ENCODE peak calls at places on chromosomes 6 and 20, in four cellular contexts. T, N, H and Q are unnamed samples. For H3K27me3, the result is how much of the 10 kb centered on the place peaks cover.

GRCh38 chr6:98841114-98841513 is 6.7 kb downstream of the POU3F2 start:
- DNase-seq in T (no peak), N (no peak), H (no peak), Q (no peak)

GRCh38 chr6:158756977-158757752 is 62.0 kb downstream of the EZR start:
- DNase-seq in T (no peak), N (no peak), H (no peak), Q (no peak)

GRCh38 chr6:75524322-75524972 is 30.8 kb upstream of the FILIP1 start:
- DNase-seq in T (peak), N (no peak), H (peak), Q (peak)

GRCh38 chr20:50190251-50191064 is at the start of gene CEBPB:
- DNase-seq in T (peak), N (peak), H (peak), Q (peak)

GRCh38 chr6:63677282-63677681 is 41.7 kb downstream of the PHF3 start:
- DNase-seq in T (no peak), N (no peak), H (peak), Q (peak)

GRCh38 chr6:24273471-24273870 is 84.4 kb downstream of the DCDC2 start:
- DNase-seq in T (peak), N (no peak), H (no peak), Q (peak)

GRCh38 chr6:85111481-85112001 is 338.3 kb upstream of the NT5E start:
- DNase-seq in T (peak), N (no peak), H (peak), Q (no peak)

GRCh38 chr6:111978826-111979225 is 75.1 kb upstream of the CCN6 start:
- DNase-seq in T (no peak), N (no peak), H (no peak), Q (peak)

GRCh38 chr20:63690898-63691710 is 5.3 kb upstream of the TNFRSF6B start:
- DNase-seq in T (no peak), N (no peak), H (no peak), Q (no peak)

GRCh38 chr6:155829646-155830045 is 374.0 kb upstream of the NOX3 start:
- DNase-seq in T (no peak), N (no peak), H (no peak), Q (no peak)

GRCh38 chr6:64224819-64225218 is 589.2 kb downstream of the PHF3 start:
- DNase-seq in T (no peak), N (no peak), H (peak), Q (peak)

GRCh38 chr6:6393069-6393529 is 72.6 kb upstream of the F13A1 start:
- DNase-seq in T (no peak), N (peak), H (no peak), Q (no peak)

GRCh38 chr20:45181639-45182038 is 6.9 kb downstream of the PI3 start:
- DNase-seq in T (no peak), N (no peak), H (no peak), Q (peak)

GRCh38 chr20:57715268-57715904 is 5.6 kb upstream of the PMEPA1 start:
- DNase-seq in T (no peak), N (no peak), H (no peak), Q (no peak)

GRCh38 chr20:58073945-58074920 is 154.2 kb downstream of the ANKRD60 start:
- DNase-seq in T (peak), N (no peak), H (peak), Q (peak)

GRCh38 chr6:168524644-168525043 is 83.7 kb downstream of the SMOC2 start:
- DNase-seq in T (no peak), N (no peak), H (no peak), Q (no peak)

GRCh38 chr6:27889275-27889627 is 22.9 kb downstream of the OR2B2 start:
- DNase-seq in T (no peak), N (no peak), H (no peak), Q (no peak)

GRCh38 chr20:10651227-10651990 is 22.4 kb downstream of the JAG1 start:
- DNase-seq in T (peak), N (no peak), H (peak), Q (no peak)

GRCh38 chr6:144220031-144220790 is 64.9 kb upstream of the UTRN start:
- DNase-seq in T (no peak), N (no peak), H (no peak), Q (no peak)

GRCh38 chr6:148441454-148441911 is 98.8 kb downstream of the SASH1 start:
- DNase-seq in T (peak), N (no peak), H (peak), Q (peak)

GRCh38 chr6:138336221-138336620 is 41.5 kb upstream of the SMIM28 start:
- DNase-seq in T (no peak), N (no peak), H (no peak), Q (no peak)

GRCh38 chr6:132693478-132693877 is 20.4 kb downstream of the VNN1 start:
- DNase-seq in T (peak), N (no peak), H (peak), Q (peak)

GRCh38 chr20:49989234-49990065 is 6.7 kb downstream of the SNAI1 start:
- DNase-seq in T (peak), N (no peak), H (peak), Q (peak)

GRCh38 chr20:33909331-33909921 is 84.3 kb upstream of the RALY start:
- DNase-seq in T (peak), N (no peak), H (peak), Q (peak)

GRCh38 chr6:94751641-94752329 is 825.5 kb upstream of the MANEA start:
- DNase-seq in T (no peak), N (no peak), H (no peak), Q (no peak)
- H3K27me3 ChIP-seq in T (under half), N (under half), H (under half), Q (under half)

DNA sequence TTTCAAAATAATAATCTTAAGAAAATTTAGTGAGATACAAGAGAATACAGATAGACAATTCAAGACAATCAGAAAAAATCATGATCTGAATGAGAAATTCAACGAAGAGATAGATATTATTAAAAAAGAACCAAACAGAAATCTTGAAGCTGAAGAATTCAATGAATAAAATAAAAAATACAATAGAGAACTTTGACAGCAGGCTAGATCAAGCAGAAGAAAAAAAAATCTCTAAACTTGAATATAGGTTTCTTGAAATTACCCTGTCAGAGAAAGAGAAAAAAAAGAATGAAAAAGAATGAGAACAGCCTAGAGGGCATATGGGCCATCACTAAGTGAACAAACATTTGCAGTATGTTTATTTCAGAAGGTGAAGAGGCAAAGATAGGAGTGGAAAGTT is 39.0 kb downstream of the IL22RA2 start:
- DNase-seq in T (no peak), N (no peak), H (no peak), Q (no peak)
- H3K27me3 ChIP-seq in T (under half), N (under half), H (under half), Q (under half)

DNA sequence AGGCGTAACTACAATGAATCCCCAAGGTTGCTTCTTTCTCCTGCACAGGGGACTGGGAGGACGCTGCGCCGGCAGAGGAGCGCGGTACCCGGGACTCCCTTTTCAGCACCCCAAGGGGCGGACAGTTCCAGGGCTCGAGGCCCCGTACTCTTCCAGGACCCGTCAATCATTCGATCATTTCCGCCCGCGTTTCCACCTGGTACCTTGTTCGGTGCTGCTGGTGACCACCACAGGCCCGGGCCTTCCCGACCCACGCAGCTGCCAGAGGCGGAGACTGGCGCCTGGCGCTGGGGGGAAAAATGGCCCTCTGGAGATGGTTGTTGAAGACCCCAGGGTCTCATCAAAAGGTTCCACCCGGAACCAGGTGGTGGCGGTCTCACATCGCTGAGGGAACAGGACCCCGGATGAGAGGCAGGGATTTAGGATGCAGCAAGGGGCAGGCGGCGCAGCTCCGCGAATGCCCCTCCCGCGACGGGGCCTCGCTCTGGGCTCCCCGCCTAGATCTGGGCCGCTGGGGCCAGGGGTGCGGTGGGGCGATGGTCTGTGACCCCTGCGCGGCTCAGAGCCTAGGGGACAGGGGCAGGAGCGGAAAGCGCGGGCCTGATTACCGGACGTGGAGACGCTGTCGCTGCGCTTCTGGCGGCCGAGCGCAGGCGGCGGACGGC is 744 bp downstream of the VSX1 start:
- DNase-seq in T (no peak), N (no peak), H (peak), Q (peak)
- H3K27me3 ChIP-seq in T (half or more), N (under half), H (half or more), Q (half or more)

DNA sequence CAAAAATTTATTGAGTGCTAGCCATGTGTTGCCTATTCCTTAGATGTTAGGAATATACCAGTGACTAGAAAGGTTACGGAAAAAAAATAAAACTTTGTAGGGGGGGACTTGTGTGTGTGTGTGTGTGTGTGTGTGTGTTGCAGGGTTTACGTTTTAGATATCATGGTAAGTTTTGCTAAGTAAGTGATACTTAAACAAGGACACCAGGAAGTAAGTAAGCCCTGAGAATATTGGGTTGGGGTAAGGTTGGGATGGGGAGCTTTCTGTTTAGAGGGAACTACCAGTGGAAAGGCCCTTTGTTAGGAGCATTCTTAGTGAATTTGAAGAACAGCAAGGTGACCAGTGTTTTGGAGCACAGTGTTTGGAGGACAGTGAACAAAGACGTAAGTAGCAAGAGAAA is 30.3 kb downstream of the NCOA3 start:
- DNase-seq in T (no peak), N (no peak), H (no peak), Q (no peak)
- H3K27me3 ChIP-seq in T (under half), N (under half), H (under half), Q (under half)